ENCODE peak calls at places on chromosomes 12 and 14, in five cellular contexts. S, C, D, A and O are unnamed samples.
A peak's percentile ranks its signal among the peaks of the same experiment; 100 is the strongest.

GRCh38 chr12:80025638-80026037 is 73.7 kb upstream of the OTOGL start:
- DNase-seq in S (no peak), C (no peak), D (no peak), A (no peak), O (no peak)

GRCh38 chr12:115384391-115384790 is 700.4 kb upstream of the TBX3 start:
- DNase-seq in S (no peak), C (no peak), D (no peak), A (no peak), O (no peak)

GRCh38 chr14:74984241-74985027 is 18.3 kb upstream of the EIF2B2 start:
- DNase-seq in S (no peak), C (peak; percentile 5), D (no peak), A (no peak), O (no peak)

GRCh38 chr14:85527006-85527405 is 2.9 kb upstream of the FLRT2 start:
- DNase-seq in S (peak; percentile 70), C (no peak), D (no peak), A (no peak), O (no peak)

GRCh38 chr12:24561882-24562760 is 386.8 kb downstream of the BCAT1 start:
- DNase-seq in S (peak; percentile 50), C (peak; percentile 72), D (no peak), A (peak; percentile 71), O (peak; percentile 66)

GRCh38 chr12:124109760-124110159 is 136.7 kb downstream of the ZNF664 start:
- DNase-seq in S (peak; percentile 34), C (peak; percentile 69), D (no peak), A (no peak), O (no peak)

GRCh38 chr12:386651-387050 is 2.5 kb downstream of the KDM5A start:
- DNase-seq in S (peak; percentile 64), C (no peak), D (no peak), A (no peak), O (no peak)

GRCh38 chr12:124517260-124518050 is 50.0 kb downstream of the NCOR2 start:
- DNase-seq in S (peak; percentile 82), C (peak; percentile 79), D (no peak), A (peak; percentile 81), O (peak; percentile 79)

GRCh38 chr14:68687746-68688145 is 105.1 kb downstream of the ZFP36L1 start:
- DNase-seq in S (peak; percentile 95), C (no peak), D (no peak), A (no peak), O (no peak)

GRCh38 chr12:26853303-26854027 is 20.5 kb upstream of the ITPR2 start:
- DNase-seq in S (peak; percentile 79), C (peak; percentile 81), D (peak; percentile 58), A (peak; percentile 61), O (peak; percentile 79)

GRCh38 chr12:19846561-19846960 is 407.3 kb downstream of the AEBP2 start:
- DNase-seq in S (peak; percentile 74), C (no peak), D (no peak), A (no peak), O (no peak)

GRCh38 chr12:87329076-87329863 is 699.9 kb downstream of the C12orf50 start:
- DNase-seq in S (no peak), C (no peak), D (no peak), A (no peak), O (no peak)

GRCh38 chr14:75259510-75259855 is 19.1 kb upstream of the FOS start:
- DNase-seq in S (peak; percentile 82), C (peak; percentile 51), D (no peak), A (no peak), O (no peak)

GRCh38 chr14:102924632-102925588 is 2.4 kb downstream of the AMN start:
- DNase-seq in S (no peak), C (no peak), D (no peak), A (no peak), O (peak; percentile 60)

GRCh38 chr14:102923920-102924486 is 1.5 kb downstream of the AMN start:
- DNase-seq in S (no peak), C (no peak), D (no peak), A (no peak), O (peak; percentile 42)

GRCh38 chr14:102925646-102926045 is 3.2 kb downstream of the AMN start:
- DNase-seq in S (no peak), C (no peak), D (no peak), A (no peak), O (no peak)

GRCh38 chr14:102922490-102923200 is at the start of gene AMN:
- DNase-seq in S (peak; percentile 33), C (no peak), D (no peak), A (no peak), O (peak; percentile 18)

GRCh38 chr14:102923201-102923919 is 897 bp downstream of the AMN start:
- DNase-seq in S (no peak), C (no peak), D (no peak), A (no peak), O (peak; percentile 14)
- H3K27me3 ChIP-seq in S (peaks cover 30% of the 10 kb centered on the region), C (no peaks in the 10 kb centered on the region), D (peaks cover 5% of the 10 kb centered on the region), A (peaks cover 83% of the 10 kb centered on the region), O (no peaks in the 10 kb centered on the region)

GRCh38 chr12:8956073-8956472 is 6.6 kb upstream of the M6PR start:
- DNase-seq in S (no peak), C (no peak), D (no peak), A (no peak), O (no peak)

GRCh38 chr12:8951744-8952143 is 2.3 kb upstream of the M6PR start:
- DNase-seq in S (no peak), C (no peak), D (no peak), A (no peak), O (no peak)

GRCh38 chr12:8950702-8951478 is 1.4 kb upstream of the M6PR start:
- DNase-seq in S (peak; percentile 26), C (no peak), D (no peak), A (no peak), O (no peak)

GRCh38 chr12:8956772-8957171 is 7.3 kb upstream of the M6PR start:
- DNase-seq in S (no peak), C (no peak), D (no peak), A (peak; percentile 18), O (peak; percentile 43)

GRCh38 chr12:8953773-8954402 is 4.4 kb upstream of the M6PR start:
- DNase-seq in S (no peak), C (no peak), D (no peak), A (no peak), O (no peak)
- H3K4me1 ChIP-seq in S (peaks cover 5% of the 10 kb centered on the region), C (no peaks in the 10 kb centered on the region), D (peaks cover 71% of the 10 kb centered on the region), A (peaks cover 25% of the 10 kb centered on the region), O (no peaks in the 10 kb centered on the region)

GRCh38 chr12:75489187-75489586 is 8.6 kb downstream of the GLIPR1 start:
- DNase-seq in S (peak; percentile 24), C (no peak), D (no peak), A (no peak), O (no peak)
- H3K27ac ChIP-seq in S (peak overlapping the region; percentile 60), C (no peak overlapping the region), D (no peak overlapping the region), A (no peak overlapping the region), O (no peak overlapping the region)

GRCh38 chr12:99745895-99746294 is 98.3 kb downstream of the GARIN6 start:
- DNase-seq in S (no peak), C (no peak), D (no peak), A (no peak), O (no peak)
- H3K27me3 ChIP-seq in S (no peaks in the 10 kb centered on the region), C (no peaks in the 10 kb centered on the region), D (no peaks in the 10 kb centered on the region), A (no peaks in the 10 kb centered on the region), O (no peaks in the 10 kb centered on the region)

GRCh38 chr14:21104448-21105060 is 3.7 kb downstream of the TMEM253 start:
- DNase-seq in S (peak; percentile 94), C (peak; percentile 87), D (peak; percentile 55), A (peak; percentile 78), O (peak; percentile 77)
- H3K4me1 ChIP-seq in S (peaks cover 30% of the 10 kb centered on the region), C (peaks cover 25% of the 10 kb centered on the region), D (peaks cover 13% of the 10 kb centered on the region), A (peaks cover 51% of the 10 kb centered on the region), O (no peaks in the 10 kb centered on the region)